ENCODE peak calls at places on chromosome 14, in eight cellular contexts. One of them, this sample, is unnamed.
A peak's percentile ranks its signal among the peaks of the same experiment; 100 is the strongest.

GRCh38 chr14:93857500-93857899 is 69.2 kb upstream of the PRIMA1 start:
- DNase-seq in kidney epithelial cell: no peak
- DNase-seq in sigmoid colon: no peak
- DNase-seq in psoas muscle: no peak
- DNase-seq in stomach: no peak
- DNase-seq in A549: no peak
- DNase-seq in left ventricle myocardium inferior: no peak
- DNase-seq in fibroblast of pulmonary artery: no peak
- DNase-seq in this sample: no peak

GRCh38 chr14:87813691-87814090 is 179.3 kb downstream of the GALC start:
- DNase-seq in kidney epithelial cell: no peak
- DNase-seq in sigmoid colon: no peak
- DNase-seq in psoas muscle: no peak
- DNase-seq in stomach: no peak
- DNase-seq in A549: no peak
- DNase-seq in left ventricle myocardium inferior: no peak
- DNase-seq in fibroblast of pulmonary artery: no peak
- DNase-seq in this sample: no peak

GRCh38 chr14:22007278-22008097 is 333.9 kb upstream of the OR4E1 start:
- DNase-seq in kidney epithelial cell: no peak
- DNase-seq in sigmoid colon: no peak
- DNase-seq in psoas muscle: no peak
- DNase-seq in stomach: no peak
- DNase-seq in A549: no peak
- DNase-seq in left ventricle myocardium inferior: no peak
- DNase-seq in fibroblast of pulmonary artery: no peak
- DNase-seq in this sample: no peak

GRCh38 chr14:55398679-55399078 is 13.0 kb downstream of the ATG14 start:
- DNase-seq in kidney epithelial cell: peak; percentile 94
- DNase-seq in sigmoid colon: no peak
- DNase-seq in psoas muscle: no peak
- DNase-seq in stomach: no peak
- DNase-seq in A549: peak; percentile 56
- DNase-seq in left ventricle myocardium inferior: no peak
- DNase-seq in fibroblast of pulmonary artery: peak; percentile 98
- DNase-seq in this sample: peak; percentile 90

GRCh38 chr14:105641075-105641937 is 114.9 kb downstream of the TMEM121 start:
- DNase-seq in kidney epithelial cell: no peak
- DNase-seq in sigmoid colon: no peak
- DNase-seq in psoas muscle: no peak
- DNase-seq in stomach: no peak
- DNase-seq in A549: no peak
- DNase-seq in left ventricle myocardium inferior: no peak
- DNase-seq in fibroblast of pulmonary artery: no peak
- DNase-seq in this sample: no peak

GRCh38 chr14:70808023-70808401 is 1.3 kb downstream of the MAP3K9 start:
- DNase-seq in kidney epithelial cell: no peak
- DNase-seq in sigmoid colon: no peak
- DNase-seq in psoas muscle: no peak
- DNase-seq in stomach: peak; percentile 56
- DNase-seq in A549: peak; percentile 71
- DNase-seq in left ventricle myocardium inferior: no peak
- DNase-seq in fibroblast of pulmonary artery: no peak
- DNase-seq in this sample: no peak

GRCh38 chr14:80567905-80568512 is 356.7 kb upstream of the DIO2 start:
- DNase-seq in kidney epithelial cell: peak; percentile 89
- DNase-seq in sigmoid colon: no peak
- DNase-seq in psoas muscle: no peak
- DNase-seq in stomach: no peak
- DNase-seq in A549: no peak
- DNase-seq in left ventricle myocardium inferior: no peak
- DNase-seq in fibroblast of pulmonary artery: no peak
- DNase-seq in this sample: peak; percentile 5

GRCh38 chr14:20412422-20412821 is 879 bp downstream of the TEP1 start:
- DNase-seq in kidney epithelial cell: no peak
- DNase-seq in sigmoid colon: no peak
- DNase-seq in psoas muscle: no peak
- DNase-seq in stomach: no peak
- DNase-seq in A549: no peak
- DNase-seq in left ventricle myocardium inferior: no peak
- DNase-seq in fibroblast of pulmonary artery: peak; percentile 15
- DNase-seq in this sample: no peak

GRCh38 chr14:35299708-35300107 is 7.5 kb downstream of the PSMA6 start:
- DNase-seq in kidney epithelial cell: no peak
- DNase-seq in sigmoid colon: no peak
- DNase-seq in psoas muscle: no peak
- DNase-seq in stomach: no peak
- DNase-seq in A549: no peak
- DNase-seq in left ventricle myocardium inferior: no peak
- DNase-seq in fibroblast of pulmonary artery: no peak
- DNase-seq in this sample: no peak

GRCh38 chr14:23149745-23150144 is 30.7 kb upstream of the CEBPE start:
- DNase-seq in kidney epithelial cell: no peak
- DNase-seq in sigmoid colon: no peak
- DNase-seq in psoas muscle: no peak
- DNase-seq in stomach: no peak
- DNase-seq in A549: no peak
- DNase-seq in left ventricle myocardium inferior: no peak
- DNase-seq in fibroblast of pulmonary artery: no peak
- DNase-seq in this sample: no peak

GRCh38 chr14:104307246-104307626 is 168.8 kb downstream of the KIF26A start:
- DNase-seq in kidney epithelial cell: no peak
- DNase-seq in sigmoid colon: peak; percentile 38
- DNase-seq in psoas muscle: no peak
- DNase-seq in stomach: no peak
- DNase-seq in A549: no peak
- DNase-seq in left ventricle myocardium inferior: peak; percentile 7
- DNase-seq in fibroblast of pulmonary artery: no peak
- DNase-seq in this sample: no peak

GRCh38 chr14:54133896-54134295 is 177.3 kb upstream of the BMP4 start:
- DNase-seq in kidney epithelial cell: peak; percentile 82
- DNase-seq in sigmoid colon: no peak
- DNase-seq in psoas muscle: no peak
- DNase-seq in stomach: no peak
- DNase-seq in A549: peak; percentile 32
- DNase-seq in left ventricle myocardium inferior: no peak
- DNase-seq in fibroblast of pulmonary artery: peak; percentile 40
- DNase-seq in this sample: no peak

GRCh38 chr14:101120636-101121398 is 217.3 kb upstream of the RTL1 start:
- DNase-seq in kidney epithelial cell: no peak
- DNase-seq in sigmoid colon: peak; percentile 68
- DNase-seq in psoas muscle: peak; percentile 73
- DNase-seq in stomach: peak; percentile 26
- DNase-seq in A549: no peak
- DNase-seq in left ventricle myocardium inferior: peak; percentile 42
- DNase-seq in fibroblast of pulmonary artery: no peak
- DNase-seq in this sample: no peak

GRCh38 chr14:95023115-95023514 is 134.2 kb downstream of the DICER1 start:
- DNase-seq in kidney epithelial cell: no peak
- DNase-seq in sigmoid colon: no peak
- DNase-seq in psoas muscle: no peak
- DNase-seq in stomach: no peak
- DNase-seq in A549: no peak
- DNase-seq in left ventricle myocardium inferior: no peak
- DNase-seq in fibroblast of pulmonary artery: no peak
- DNase-seq in this sample: no peak

GRCh38 chr14:103361868-103362267 is 23.3 kb upstream of the MARK3 start:
- DNase-seq in kidney epithelial cell: peak; percentile 83
- DNase-seq in sigmoid colon: peak; percentile 66
- DNase-seq in psoas muscle: no peak
- DNase-seq in stomach: no peak
- DNase-seq in A549: peak; percentile 83
- DNase-seq in left ventricle myocardium inferior: no peak
- DNase-seq in fibroblast of pulmonary artery: peak; percentile 96
- DNase-seq in this sample: peak; percentile 82

GRCh38 chr14:47442206-47442605 is 233.2 kb downstream of the MDGA2 start:
- DNase-seq in kidney epithelial cell: peak; percentile 87
- DNase-seq in sigmoid colon: no peak
- DNase-seq in psoas muscle: no peak
- DNase-seq in stomach: no peak
- DNase-seq in A549: peak; percentile 52
- DNase-seq in left ventricle myocardium inferior: no peak
- DNase-seq in fibroblast of pulmonary artery: peak; percentile 8
- DNase-seq in this sample: no peak

GRCh38 chr14:51462182-51462581 is 189.5 kb upstream of the FRMD6 start:
- DNase-seq in kidney epithelial cell: no peak
- DNase-seq in sigmoid colon: no peak
- DNase-seq in psoas muscle: no peak
- DNase-seq in stomach: no peak
- DNase-seq in A549: no peak
- DNase-seq in left ventricle myocardium inferior: no peak
- DNase-seq in fibroblast of pulmonary artery: no peak
- DNase-seq in this sample: no peak

GRCh38 chr14:78605065-78605762 is 435.0 kb downstream of the NRXN3 start:
- DNase-seq in kidney epithelial cell: no peak
- DNase-seq in sigmoid colon: no peak
- DNase-seq in psoas muscle: no peak
- DNase-seq in stomach: no peak
- DNase-seq in A549: no peak
- DNase-seq in left ventricle myocardium inferior: no peak
- DNase-seq in fibroblast of pulmonary artery: no peak
- DNase-seq in this sample: no peak

GRCh38 chr14:99717682-99718013 is 33.5 kb downstream of the CYP46A1 start:
- DNase-seq in kidney epithelial cell: no peak
- DNase-seq in sigmoid colon: no peak
- DNase-seq in psoas muscle: no peak
- DNase-seq in stomach: no peak
- DNase-seq in A549: no peak
- DNase-seq in left ventricle myocardium inferior: no peak
- DNase-seq in fibroblast of pulmonary artery: no peak
- DNase-seq in this sample: no peak

GRCh38 chr14:99716850-99717681 is 33.0 kb downstream of the CYP46A1 start:
- DNase-seq in kidney epithelial cell: no peak
- DNase-seq in sigmoid colon: no peak
- DNase-seq in psoas muscle: no peak
- DNase-seq in stomach: no peak
- DNase-seq in A549: no peak
- DNase-seq in left ventricle myocardium inferior: no peak
- DNase-seq in fibroblast of pulmonary artery: no peak
- DNase-seq in this sample: no peak

GRCh38 chr14:99718031-99718810 is 34.1 kb downstream of the CYP46A1 start:
- DNase-seq in kidney epithelial cell: no peak
- DNase-seq in sigmoid colon: no peak
- DNase-seq in psoas muscle: no peak
- DNase-seq in stomach: no peak
- DNase-seq in A549: no peak
- DNase-seq in left ventricle myocardium inferior: no peak
- DNase-seq in fibroblast of pulmonary artery: no peak
- DNase-seq in this sample: no peak

GRCh38 chr14:99720941-99721791 is 37.1 kb downstream of the CYP46A1 start:
- DNase-seq in kidney epithelial cell: no peak
- DNase-seq in sigmoid colon: no peak
- DNase-seq in psoas muscle: no peak
- DNase-seq in stomach: no peak
- DNase-seq in A549: no peak
- DNase-seq in left ventricle myocardium inferior: no peak
- DNase-seq in fibroblast of pulmonary artery: no peak
- DNase-seq in this sample: no peak

GRCh38 chr14:99718811-99719192 is 34.7 kb downstream of the CYP46A1 start:
- DNase-seq in kidney epithelial cell: no peak
- DNase-seq in sigmoid colon: no peak
- DNase-seq in psoas muscle: no peak
- DNase-seq in stomach: no peak
- DNase-seq in A549: no peak
- DNase-seq in left ventricle myocardium inferior: no peak
- DNase-seq in fibroblast of pulmonary artery: no peak
- DNase-seq in this sample: no peak
- TF ChIP-seq CTCF in kidney epithelial cell: no peak
- TF ChIP-seq CTCF in sigmoid colon: no peak
- TF ChIP-seq CTCF in psoas muscle: no peak
- TF ChIP-seq CTCF in stomach: no peak
- TF ChIP-seq CTCF in A549: no peak
- TF ChIP-seq CTCF in left ventricle myocardium inferior: no peak
- TF ChIP-seq CTCF in fibroblast of pulmonary artery: no peak
- TF ChIP-seq CTCF in this sample: no peak

GRCh38 chr14:58760121-58760520 is 122.4 kb downstream of the DACT1 start:
- DNase-seq in kidney epithelial cell: no peak
- DNase-seq in sigmoid colon: no peak
- DNase-seq in psoas muscle: no peak
- DNase-seq in stomach: no peak
- DNase-seq in A549: no peak
- DNase-seq in left ventricle myocardium inferior: no peak
- DNase-seq in fibroblast of pulmonary artery: no peak
- DNase-seq in this sample: no peak
- H3K4me3 ChIP-seq in kidney epithelial cell: no peak overlapping the region
- H3K4me3 ChIP-seq in sigmoid colon: no peak overlapping the region
- H3K4me3 ChIP-seq in psoas muscle: no peak overlapping the region
- H3K4me3 ChIP-seq in stomach: no peak overlapping the region
- H3K4me3 ChIP-seq in A549: no peak overlapping the region
- H3K4me3 ChIP-seq in left ventricle myocardium inferior: no peak overlapping the region
- H3K4me3 ChIP-seq in fibroblast of pulmonary artery: no peak overlapping the region
- H3K4me3 ChIP-seq in this sample: no peak overlapping the region

DNA sequence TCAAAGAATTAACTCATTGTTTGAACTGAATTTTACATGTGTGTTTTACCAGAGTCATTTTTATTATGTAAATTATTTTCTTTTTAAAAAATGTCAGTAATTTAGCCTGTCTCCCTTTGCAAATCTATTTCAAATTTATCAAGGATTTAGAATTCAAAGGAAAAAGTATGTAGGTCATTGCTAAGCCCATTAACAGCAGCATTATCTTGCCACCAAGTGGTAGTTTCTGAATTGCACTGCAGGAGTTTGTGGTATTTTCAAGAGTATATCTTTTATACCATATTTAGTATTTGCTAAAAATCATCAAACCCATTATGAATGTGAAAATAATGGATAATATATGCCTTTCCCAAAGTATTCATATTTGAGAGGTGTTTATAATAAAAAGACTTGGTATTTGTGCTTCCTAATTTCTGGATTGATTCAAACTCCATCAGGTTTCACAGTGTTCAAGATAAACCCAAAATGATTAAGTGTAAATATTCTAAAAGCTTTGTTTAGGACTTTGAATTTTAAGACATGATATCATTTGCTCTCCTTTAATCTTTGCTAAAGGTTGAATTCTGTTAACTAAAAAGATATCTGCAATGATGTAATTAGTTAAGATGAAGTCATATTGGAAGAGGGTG is 711.4 kb downstream of the FSCB start:
- DNase-seq in kidney epithelial cell: no peak
- DNase-seq in sigmoid colon: no peak
- DNase-seq in psoas muscle: no peak
- DNase-seq in stomach: no peak
- DNase-seq in A549: peak; percentile 25
- DNase-seq in left ventricle myocardium inferior: no peak
- DNase-seq in fibroblast of pulmonary artery: peak; percentile 56
- DNase-seq in this sample: no peak
- TF ChIP-seq CTCF in kidney epithelial cell: peak; percentile 35
- TF ChIP-seq CTCF in sigmoid colon: no peak
- TF ChIP-seq CTCF in psoas muscle: no peak
- TF ChIP-seq CTCF in stomach: no peak
- TF ChIP-seq CTCF in A549: no peak
- TF ChIP-seq CTCF in left ventricle myocardium inferior: no peak
- TF ChIP-seq CTCF in fibroblast of pulmonary artery: peak; percentile 49
- TF ChIP-seq CTCF in this sample: no peak

DNA sequence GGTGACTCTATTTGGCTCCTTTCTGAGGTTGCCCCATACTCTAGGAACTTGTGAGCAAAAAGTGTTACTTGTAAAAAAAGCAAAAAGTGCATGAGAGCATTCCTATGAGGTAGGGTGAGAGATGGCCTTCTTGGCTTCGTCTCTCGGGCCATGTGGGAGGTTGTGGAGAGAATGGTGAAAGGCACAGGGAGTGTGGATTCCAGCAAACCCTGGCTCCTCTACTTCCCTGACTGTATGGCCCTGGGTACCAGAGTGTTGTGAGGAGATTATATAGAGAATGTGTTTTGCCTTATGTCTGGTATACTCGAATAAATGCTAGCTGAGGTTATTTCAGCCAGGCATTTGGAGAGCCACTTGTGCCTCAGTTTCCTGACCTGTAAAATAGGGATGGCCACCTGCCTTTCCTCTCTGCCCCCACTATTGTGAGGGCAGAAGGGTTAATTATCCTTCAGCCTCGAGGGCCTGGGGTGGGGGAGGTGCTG is 11.0 kb downstream of the PLEKHG3 start:
- DNase-seq in kidney epithelial cell: no peak
- DNase-seq in sigmoid colon: peak; percentile 48
- DNase-seq in psoas muscle: no peak
- DNase-seq in stomach: no peak
- DNase-seq in A549: no peak
- DNase-seq in left ventricle myocardium inferior: no peak
- DNase-seq in fibroblast of pulmonary artery: no peak
- DNase-seq in this sample: no peak
- H3K4me3 ChIP-seq in kidney epithelial cell: no peak overlapping the region
- H3K4me3 ChIP-seq in sigmoid colon: peak overlapping the region; percentile 46
- H3K4me3 ChIP-seq in psoas muscle: no peak overlapping the region
- H3K4me3 ChIP-seq in stomach: peak overlapping the region; percentile 46
- H3K4me3 ChIP-seq in A549: no peak overlapping the region
- H3K4me3 ChIP-seq in left ventricle myocardium inferior: peak overlapping the region; percentile 59
- H3K4me3 ChIP-seq in fibroblast of pulmonary artery: no peak overlapping the region
- H3K4me3 ChIP-seq in this sample: no peak overlapping the region

This sample was measured in AG04449.